ENCODE peak calls at places on chromosomes 2 and 18, in nine cellular contexts. A, R, W, X, M, T, C, O and G are unnamed samples.

GRCh38 chr2:42848726-42849290 is 56.4 kb upstream of the HAAO start:
- DNase-seq in M (no peak), C (no peak), R (peak), W (no peak), O (no peak), T (no peak), X (no peak), A (no peak), G (no peak)

GRCh38 chr2:89833116-89833779 is 1141.8 kb downstream of the RPIA start:
- DNase-seq in O (no peak), C (no peak), A (peak), M (no peak), W (no peak), X (peak), R (no peak), T (no peak), G (no peak)

GRCh38 chr2:147352294-147352693 is 492.5 kb upstream of the ACVR2A start:
- DNase-seq in W (no peak), R (no peak), X (no peak), O (no peak), T (no peak), C (no peak), A (no peak), M (no peak), G (no peak)

GRCh38 chr18:34640273-34640672 is 69.8 kb upstream of the DTNA start:
- DNase-seq in M (no peak), R (no peak), X (no peak), O (no peak), T (no peak), W (no peak), A (no peak), C (no peak), G (no peak)

GRCh38 chr2:241617431-241618154 is 19.4 kb downstream of the THAP4 start:
- DNase-seq in C (no peak), M (no peak), O (no peak), A (no peak), T (no peak), X (peak), W (no peak), R (peak), G (no peak)

GRCh38 chr2:152468832-152469692 is 134.1 kb downstream of the FMNL2 start:
- DNase-seq in T (no peak), X (peak), C (no peak), M (no peak), R (no peak), A (peak), O (no peak), W (peak), G (peak)

GRCh38 chr2:221911890-221912289 is 339.8 kb upstream of the EPHA4 start:
- DNase-seq in C (no peak), T (no peak), M (no peak), W (no peak), X (peak), R (no peak), O (no peak), A (no peak), G (no peak)

GRCh38 chr2:200469708-200470600 is 39.9 kb downstream of the KCTD18 start:
- DNase-seq in R (no peak), A (no peak), W (peak), M (no peak), X (no peak), T (no peak), C (no peak), O (no peak), G (no peak)

GRCh38 chr2:231597014-231597611 is 4.4 kb downstream of the TEX44 start:
- DNase-seq in A (no peak), O (no peak), T (no peak), C (peak), M (no peak), W (no peak), X (no peak), R (no peak), G (peak)

GRCh38 chr18:9521770-9522169 is 46.5 kb downstream of the RALBP1 start:
- DNase-seq in C (no peak), O (no peak), W (peak), R (no peak), X (no peak), T (no peak), A (no peak), M (no peak), G (no peak)

GRCh38 chr2:4354678-4355077 is 651.3 kb downstream of the DCDC2C start:
- DNase-seq in W (no peak), O (peak), A (peak), T (no peak), C (no peak), M (no peak), X (peak), R (no peak), G (no peak)

GRCh38 chr2:112959109-112959591 is 18.7 kb upstream of the IL36G start:
- DNase-seq in R (no peak), A (peak), T (no peak), X (no peak), C (no peak), W (no peak), O (no peak), M (no peak), G (no peak)

GRCh38 chr2:205364261-205364660 is 318.0 kb upstream of the NRP2 start:
- DNase-seq in T (no peak), M (no peak), A (peak), W (no peak), X (no peak), R (no peak), O (no peak), C (no peak), G (no peak)

GRCh38 chr2:117938611-117939010 is 75.3 kb downstream of the CCDC93 start:
- DNase-seq in C (no peak), A (no peak), W (no peak), M (no peak), O (no peak), T (no peak), R (no peak), X (peak), G (no peak)

GRCh38 chr2:134999536-134999935 is 47.7 kb downstream of the MAP3K19 start:
- DNase-seq in T (no peak), W (no peak), M (no peak), A (no peak), X (no peak), C (no peak), O (no peak), R (no peak), G (no peak)

GRCh38 chr2:225041871-225042799 is at the start of gene DOCK10:
- DNase-seq in A (peak), C (no peak), R (peak), X (peak), M (peak), T (peak), O (no peak), W (peak), G (no peak)

GRCh38 chr18:21897811-21898210 is 157.2 kb downstream of the MIB1 start:
- DNase-seq in X (peak), W (peak), R (no peak), A (peak), C (no peak), O (peak), M (no peak), T (peak), G (no peak)

GRCh38 chr2:237132799-237133198 is 47.1 kb downstream of the COPS8 start:
- DNase-seq in W (no peak), A (peak), T (no peak), O (peak), M (no peak), R (no peak), X (no peak), C (no peak), G (peak)

GRCh38 chr18:68121826-68122225 is 593.1 kb downstream of the TMX3 start:
- DNase-seq in W (no peak), T (no peak), M (no peak), A (no peak), O (no peak), C (no peak), R (no peak), X (no peak), G (no peak)

GRCh38 chr2:72104821-72105588 is 42.7 kb downstream of the CYP26B1 start:
- DNase-seq in A (no peak), T (no peak), R (no peak), X (no peak), O (no peak), C (no peak), W (no peak), M (no peak), G (peak)

GRCh38 chr18:12236934-12237832 is 17.0 kb upstream of the CIDEA start:
- DNase-seq in X (peak), T (peak), A (peak), W (peak), O (no peak), M (peak), R (peak), C (peak), G (no peak)

GRCh38 chr2:37894047-37894446 is 31.0 kb upstream of the RMDN2 start:
- DNase-seq in W (no peak), O (no peak), T (no peak), M (no peak), C (no peak), X (no peak), A (no peak), R (no peak), G (no peak)

GRCh38 chr2:74816540-74817331 is 17.2 kb upstream of the HK2 start:
- DNase-seq in A (no peak), W (no peak), C (no peak), R (no peak), O (no peak), X (no peak), M (no peak), T (no peak), G (no peak)

GRCh38 chr2:159208449-159208848 is 78.1 kb downstream of the WDSUB1 start:
- DNase-seq in R (no peak), O (no peak), A (no peak), M (no peak), W (no peak), C (no peak), X (no peak), T (no peak), G (no peak)

GRCh38 chr2:24512836-24513235 is 21.8 kb downstream of the NCOA1 start:
- DNase-seq in C (no peak), O (no peak), A (no peak), T (no peak), W (no peak), M (no peak), X (no peak), R (no peak), G (no peak)

GRCh38 chr2:201797175-201797840 is 9.0 kb upstream of the CDK15 start:
- DNase-seq in R (no peak), M (no peak), A (no peak), T (no peak), W (no peak), C (no peak), O (no peak), X (no peak), G (no peak)

GRCh38 chr2:204753841-204754240 is 208.6 kb downstream of the PARD3B start:
- DNase-seq in X (no peak), M (no peak), A (no peak), R (no peak), W (no peak), T (no peak), C (no peak), O (no peak), G (no peak)

GRCh38 chr2:74845991-74846390 is 12.1 kb downstream of the HK2 start:
- DNase-seq in T (no peak), O (no peak), M (no peak), A (no peak), R (no peak), C (no peak), W (no peak), X (no peak), G (no peak)

GRCh38 chr18:36934884-36935283 is 106.0 kb downstream of the KIAA1328 start:
- DNase-seq in X (peak), C (no peak), O (no peak), R (no peak), M (no peak), A (no peak), T (no peak), W (no peak), G (no peak)

GRCh38 chr2:144572977-144573376 is 53.1 kb upstream of the ZEB2 start:
- DNase-seq in X (no peak), C (no peak), M (no peak), O (no peak), A (no peak), T (no peak), W (no peak), R (no peak), G (no peak)

GRCh38 chr2:138910427-138910826 is 130.2 kb upstream of the NXPH2 start:
- DNase-seq in O (no peak), A (no peak), T (no peak), M (no peak), W (no peak), R (no peak), C (no peak), X (no peak), G (no peak)

GRCh38 chr18:68840554-68841263 is 42.8 kb downstream of the CCDC102B start:
- DNase-seq in R (no peak), X (peak), O (no peak), W (no peak), A (peak), C (no peak), M (no peak), T (no peak), G (peak)

GRCh38 chr2:186129767-186130581 is 356.1 kb upstream of the ZC3H15 start:
- DNase-seq in X (peak), M (no peak), C (no peak), W (no peak), O (no peak), R (no peak), A (peak), T (no peak), G (no peak)

GRCh38 chr2:229922449-229923386 is at the start of gene FBXO36:
- DNase-seq in W (peak), O (no peak), A (peak), R (peak), T (peak), M (peak), C (peak), X (no peak), G (no peak)

GRCh38 chr2:32752205-32752604 is 124.4 kb downstream of the TTC27 start:
- DNase-seq in C (no peak), W (no peak), R (no peak), O (no peak), T (no peak), M (no peak), X (no peak), A (no peak), G (no peak)

GRCh38 chr2:230052299-230052698 is 16.4 kb downstream of the SLC16A14 start:
- DNase-seq in T (no peak), C (no peak), A (peak), X (no peak), M (no peak), R (no peak), O (no peak), W (no peak), G (no peak)

GRCh38 chr18:79953921-79954651 is 2.6 kb upstream of the SLC66A2 start:
- DNase-seq in R (no peak), X (no peak), A (no peak), T (no peak), C (peak), W (peak), M (no peak), O (no peak), G (no peak)

GRCh38 chr2:96412307-96413066 is 76.9 kb downstream of the NCAPH start:
- DNase-seq in C (no peak), X (no peak), O (no peak), M (no peak), W (no peak), T (no peak), A (no peak), R (no peak), G (peak)

GRCh38 chr2:68942827-68943226 is 9.9 kb downstream of the GKN2 start:
- DNase-seq in C (no peak), R (no peak), A (no peak), W (no peak), O (no peak), M (no peak), X (no peak), T (no peak), G (no peak)

GRCh38 chr2:68940369-68940768 is 12.3 kb downstream of the GKN2 start:
- DNase-seq in A (no peak), T (no peak), M (no peak), C (no peak), R (no peak), O (no peak), X (no peak), W (no peak), G (no peak)

GRCh38 chr2:68948695-68949094 is 4.0 kb downstream of the GKN2 start:
- DNase-seq in X (no peak), R (no peak), A (no peak), T (no peak), W (no peak), C (no peak), O (no peak), M (no peak), G (no peak)

GRCh38 chr2:68943581-68944568 is 8.8 kb downstream of the GKN2 start:
- DNase-seq in X (peak), R (no peak), O (no peak), C (no peak), M (no peak), A (peak), T (peak), W (peak), G (peak)

GRCh38 chr2:68946117-68946516 is 6.6 kb downstream of the GKN2 start:
- DNase-seq in T (peak), R (no peak), X (no peak), W (no peak), A (no peak), C (no peak), O (no peak), M (no peak), G (no peak)
- TF ChIP-seq CTCF in T (no peak), R (no peak), X (no peak), W (no peak), A (no peak), C (no peak), O (no peak), M (no peak), G (no peak)

DNA sequence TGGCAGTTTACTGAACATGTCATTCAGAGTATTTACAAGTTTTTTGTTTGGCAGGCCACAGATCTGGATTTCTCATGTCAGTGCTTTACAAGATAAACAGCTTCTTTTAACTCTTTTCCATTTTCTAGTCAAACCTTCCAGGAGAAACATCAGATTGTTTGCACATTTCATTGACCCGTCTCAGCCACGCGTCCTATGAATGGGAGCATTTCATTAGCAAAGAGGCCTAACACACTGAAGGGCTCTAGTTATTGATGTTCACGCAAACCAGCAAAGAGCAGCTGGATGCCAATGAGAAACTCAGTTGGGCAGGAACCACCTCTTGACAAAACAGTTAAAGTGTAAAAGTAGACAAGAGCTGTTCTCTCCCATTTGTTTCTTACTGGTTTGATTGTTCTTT is 29.2 kb upstream of the MFF start:
- DNase-seq in X (no peak), T (no peak), M (no peak), A (no peak), O (no peak), R (no peak), C (no peak), W (no peak), G (no peak)
- H3K4me3 ChIP-seq in X (no peak), T (no peak), M (no peak), A (no peak), O (no peak), R (no peak), C (no peak), W (no peak), G (no peak)

DNA sequence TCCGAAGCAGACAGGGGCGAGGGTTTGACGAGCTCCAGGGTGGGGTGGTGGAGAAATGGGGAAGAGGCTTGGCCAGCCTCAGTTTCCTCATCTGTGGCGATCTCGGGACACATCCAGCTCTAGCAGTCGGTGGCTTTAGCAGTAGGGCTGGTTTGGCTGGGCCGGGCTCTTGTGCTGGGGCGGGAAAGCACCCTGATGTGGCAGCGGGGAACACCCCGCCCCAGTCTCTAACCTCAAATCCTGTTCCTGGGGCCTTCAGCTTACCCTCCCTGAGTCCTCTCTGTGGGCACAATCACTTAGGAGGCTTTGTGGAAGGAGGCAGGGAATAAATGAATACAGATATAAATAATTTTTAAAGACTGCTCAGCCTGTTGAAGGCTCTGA is 26.5 kb upstream of the MCFD2 start:
- DNase-seq in M (peak), W (peak), T (peak), O (no peak), X (peak), C (peak), R (peak), A (no peak), G (no peak)
- TF ChIP-seq POLR2A in M (no peak), W (peak), T (no peak), O (no peak), X (no peak), C (no peak), R (no peak), A (no peak), G (no peak)

GRCh38 chr18:58400337-58400885 is 228.5 kb downstream of the ALPK2 start:
- DNase-seq in O (no peak), T (no peak), M (no peak), X (no peak), W (no peak), C (no peak), R (no peak), A (no peak), G (no peak)
- TF ChIP-seq CTCF in O (no peak), T (no peak), M (no peak), X (no peak), W (no peak), C (no peak), R (no peak), A (no peak), G (no peak)

GRCh38 chr2:29314816-29315571 is 199.8 kb downstream of the CLIP4 start:
- DNase-seq in M (no peak), R (peak), C (no peak), X (no peak), A (no peak), O (no peak), W (peak), T (peak), G (no peak)
- H3K4me3 ChIP-seq in M (no peak), R (no peak), C (no peak), X (no peak), A (no peak), O (no peak), W (no peak), T (peak), G (no peak)

GRCh38 chr2:27370026-27370815 is at the start of the genes EIF2B4 and SNX17:
- DNase-seq in W (peak), M (peak), O (peak), C (peak), A (peak), R (peak), X (peak), T (peak), G (peak)
- TF ChIP-seq POLR2A in W (peak), M (peak), O (no peak), C (peak), A (peak), R (peak), X (peak), T (no peak), G (no peak)

GRCh38 chr18:45282101-45282812 is 333.0 kb upstream of the SLC14A2 start:
- DNase-seq in R (no peak), X (no peak), T (no peak), M (no peak), A (peak), O (no peak), W (no peak), C (no peak), G (no peak)
- TF ChIP-seq CTCF in R (no peak), X (no peak), T (no peak), M (no peak), A (no peak), O (peak), W (no peak), C (no peak), G (no peak)